ENCODE peak calls at places on chromosomes 4 and X, in five cellular contexts. Y is ovary, T is tibial artery, I is left ventricle myocardium inferior, Z is fibroblast of lung. X is an unnamed sample.

GRCh38 chrX:2466876-2467656 is 33.7 kb downstream of the DHRSX start:
- DNase-seq in Y (no peak), T (no peak), I (no peak), Z (no peak), X (no peak)

GRCh38 chr4:107125496-107125895 is 89.4 kb upstream of the DKK2 start:
- DNase-seq in Y (no peak), T (no peak), I (no peak), Z (no peak), X (no peak)

GRCh38 chr4:122669911-122670738 is 49.3 kb upstream of the IL21 start:
- DNase-seq in Y (no peak), T (no peak), I (no peak), Z (no peak), X (no peak)

GRCh38 chr4:163542275-163542674 is 47.8 kb downstream of the TMA16 start:
- DNase-seq in Y (no peak), T (no peak), I (no peak), Z (peak), X (no peak)

GRCh38 chr4:120718979-120719566 is 203.5 kb downstream of the PRDM5 start:
- DNase-seq in Y (no peak), T (no peak), I (no peak), Z (peak), X (no peak)

GRCh38 chr4:113587156-113587555 is 174.4 kb downstream of the CAMK2D start:
- DNase-seq in Y (no peak), T (no peak), I (no peak), Z (no peak), X (no peak)

GRCh38 chr4:8880851-8881250 is 9.2 kb upstream of the HMX1 start:
- DNase-seq in Y (no peak), T (no peak), I (no peak), Z (no peak), X (no peak)

GRCh38 chr4:69057620-69058409 is 38.5 kb upstream of the UGT2B7 start:
- DNase-seq in Y (no peak), T (no peak), I (no peak), Z (peak), X (no peak)

GRCh38 chr4:33060873-33061542 is 2340.8 kb downstream of the PCDH7 start:
- DNase-seq in Y (no peak), T (no peak), I (no peak), Z (peak), X (no peak)

GRCh38 chr4:48484494-48485168 is 1.5 kb downstream of the SLC10A4 start:
- DNase-seq in Y (no peak), T (no peak), I (no peak), Z (no peak), X (no peak)
- H3K4me3 ChIP-seq in Y (no peak), T (no peak), I (peak), Z (no peak), X (no peak)

GRCh38 chr4:94639298-94639697 is 118.5 kb upstream of the BMPR1B start:
- DNase-seq in Y (no peak), T (no peak), I (no peak), Z (no peak), X (no peak)
- H3K27ac ChIP-seq in Y (no peak), T (no peak), I (peak), Z (no peak), X (no peak)

GRCh38 chr4:65669981-65670330 is 333 bp downstream of the EPHA5 start:
- DNase-seq in Y (no peak), T (no peak), I (no peak), Z (no peak), X (no peak)
- H3K4me3 ChIP-seq in Y (peak), T (peak), I (peak), Z (peak), X (peak)

GRCh38 chrX:53114864-53115549 is 21.1 kb downstream of the KANTR start:
- DNase-seq in Y (no peak), T (no peak), I (no peak), Z (no peak), X (no peak)

GRCh38 chrX:53116101-53116500 is 22.2 kb downstream of the KANTR start:
- DNase-seq in Y (no peak), T (no peak), I (no peak), Z (peak), X (no peak)

DNA sequence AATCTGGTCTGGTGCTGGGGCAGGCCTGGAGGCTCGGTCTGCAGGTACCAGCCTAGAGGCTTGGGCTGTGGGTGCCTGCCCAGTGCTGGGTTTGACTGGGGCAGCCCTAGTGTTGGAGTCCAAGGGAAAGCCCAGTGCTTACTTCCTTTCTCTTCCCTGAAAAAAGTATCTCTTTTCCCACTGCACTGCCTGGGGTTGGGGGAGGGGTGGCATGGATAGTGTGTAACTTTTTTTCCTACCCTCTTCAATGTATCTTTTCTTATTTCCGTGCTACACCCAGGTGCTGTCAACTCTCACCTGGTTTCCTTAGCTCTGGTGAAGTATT is 21.6 kb downstream of the KANTR start:
- DNase-seq in Y (no peak), T (no peak), I (no peak), Z (no peak), X (no peak)
- H3K27ac ChIP-seq in Y (no peak), T (no peak), I (peak), Z (peak), X (no peak)

DNA sequence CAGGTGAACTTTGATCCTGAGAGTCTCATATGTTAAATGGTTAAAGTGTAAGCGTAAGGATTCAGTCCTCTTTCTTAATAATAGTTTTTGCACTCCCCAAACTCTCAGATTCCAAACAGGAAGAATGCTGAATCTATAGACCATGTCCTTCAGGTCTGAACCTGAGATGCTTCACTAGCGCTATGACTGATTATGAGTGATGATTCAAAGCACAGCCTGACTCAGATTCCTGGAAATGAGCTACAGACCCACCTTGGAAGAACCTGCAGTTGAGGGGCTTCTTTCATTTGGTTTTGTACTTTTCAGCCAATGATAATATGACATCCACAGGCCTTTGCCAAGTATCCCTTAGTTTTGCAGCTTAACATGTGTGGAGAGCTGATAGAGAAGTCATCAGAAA is 1.4 kb downstream of the EDNRA start:
- DNase-seq in Y (no peak), T (no peak), I (no peak), Z (peak), X (no peak)
- H3K4me3 ChIP-seq in Y (peak), T (peak), I (peak), Z (no peak), X (no peak)

GRCh38 chr4:4639370-4639769 is 97.5 kb upstream of the STX18 start:
- DNase-seq in Y (no peak), T (no peak), I (no peak), Z (no peak), X (no peak)
- H3K27ac ChIP-seq in Y (no peak), T (no peak), I (no peak), Z (no peak), X (no peak)

GRCh38 chr4:6221851-6222760 is 21.8 kb upstream of the JAKMIP1 start:
- DNase-seq in Y (peak), T (peak), I (peak), Z (peak), X (no peak)
- H3K4me3 ChIP-seq in Y (no peak), T (peak), I (peak), Z (no peak), X (no peak)

GRCh38 chr4:74545488-74545887 is 100.6 kb downstream of the AREG start:
- DNase-seq in Y (no peak), T (peak), I (no peak), Z (no peak), X (peak)
- H3K27ac ChIP-seq in Y (no peak), T (no peak), I (no peak), Z (no peak), X (peak)

GRCh38 chr4:184810720-184811119 is 15.0 kb downstream of the ACSL1 start:
- DNase-seq in Y (no peak), T (no peak), I (no peak), Z (no peak), X (no peak)

GRCh38 chr4:184807797-184808718 is 17.7 kb downstream of the ACSL1 start:
- DNase-seq in Y (no peak), T (no peak), I (no peak), Z (peak), X (no peak)

GRCh38 chr4:184806711-184807110 is 19.1 kb downstream of the ACSL1 start:
- DNase-seq in Y (no peak), T (no peak), I (no peak), Z (no peak), X (no peak)

GRCh38 chr4:184807261-184807660 is 18.5 kb downstream of the ACSL1 start:
- DNase-seq in Y (no peak), T (no peak), I (no peak), Z (peak), X (no peak)

GRCh38 chr4:184808719-184809062 is 17.1 kb downstream of the ACSL1 start:
- DNase-seq in Y (no peak), T (no peak), I (no peak), Z (no peak), X (no peak)
- H3K4me3 ChIP-seq in Y (no peak), T (no peak), I (peak), Z (no peak), X (no peak)

GRCh38 chr4:77922158-77923094 is 59.8 kb downstream of the MRPL1 start:
- DNase-seq in Y (no peak), T (no peak), I (no peak), Z (peak), X (no peak)
- H3K27ac ChIP-seq in Y (no peak), T (no peak), I (peak), Z (peak), X (peak)

X was measured in RWPE2.